ENCODE peak calls at places on chromosomes 12 and 14, in six cellular contexts. W is HCT116; N is NT2/D1; M is CD4-positive, CD25-positive, alpha-beta regulatory T cell; Y is aorta; Z is endodermal cell. C is an unnamed sample.

GRCh38 chr14:101199028-101199770 is 295.7 kb upstream of the RTL1 start:
- DNase-seq in W (no peak), N (no peak), M (no peak), Y (peak; percentile 40), Z (peak; percentile 15), C (no peak)

GRCh38 chr14:96194657-96195431 is 9.8 kb upstream of the BDKRB2 start:
- DNase-seq in W (no peak), N (no peak), M (no peak), Y (no peak), Z (no peak), C (no peak)

GRCh38 chr12:62269464-62270228 is 9.4 kb downstream of the USP15 start:
- DNase-seq in W (no peak), N (no peak), M (no peak), Y (no peak), Z (no peak), C (no peak)

GRCh38 chr12:68497702-68498101 is 113.0 kb upstream of the RAP1B start:
- DNase-seq in W (peak; percentile 23), N (no peak), M (no peak), Y (no peak), Z (no peak), C (no peak)

GRCh38 chr12:68292157-68292940 is 38.9 kb upstream of the IL22 start:
- DNase-seq in W (no peak), N (no peak), M (no peak), Y (no peak), Z (no peak), C (no peak)

GRCh38 chr12:132582058-132582420 is 28.3 kb downstream of the LRCOL1 start:
- DNase-seq in W (no peak), N (no peak), M (no peak), Y (no peak), Z (peak; percentile 83), C (peak; percentile 89)

GRCh38 chr12:48025281-48025680 is 21.0 kb upstream of the COL2A1 start:
- DNase-seq in W (no peak), N (no peak), M (no peak), Y (no peak), Z (no peak), C (no peak)

GRCh38 chr12:111953455-111953854 is 59.5 kb downstream of the TMEM116 start:
- DNase-seq in W (no peak), N (no peak), M (no peak), Y (no peak), Z (no peak), C (peak; percentile 22)

GRCh38 chr12:71665109-71665476 is 992 bp downstream of the THAP2 start:
- DNase-seq in W (no peak), N (no peak), M (no peak), Y (no peak), Z (no peak), C (no peak)

GRCh38 chr12:85872497-85873091 is 1.5 kb upstream of the NTS start:
- DNase-seq in W (peak; percentile 50), N (peak; percentile 66), M (no peak), Y (no peak), Z (no peak), C (no peak)

GRCh38 chr12:14959126-14959440 is 2.3 kb downstream of the ARHGDIB start:
- DNase-seq in W (no peak), N (no peak), M (peak; percentile 17), Y (no peak), Z (no peak), C (no peak)

GRCh38 chr12:14959463-14959862 is 1.9 kb downstream of the ARHGDIB start:
- DNase-seq in W (no peak), N (no peak), M (no peak), Y (no peak), Z (no peak), C (no peak)

GRCh38 chr12:14960548-14961465 is 594 bp downstream of the ARHGDIB start:
- DNase-seq in W (no peak), N (no peak), M (peak; percentile 46), Y (no peak), Z (no peak), C (peak; percentile 66)

GRCh38 chr12:14958361-14959125 is 2.9 kb downstream of the ARHGDIB start:
- DNase-seq in W (no peak), N (no peak), M (peak; percentile 8), Y (no peak), Z (no peak), C (no peak)

GRCh38 chr12:14959916-14960315 is 1.5 kb downstream of the ARHGDIB start:
- DNase-seq in W (no peak), N (no peak), M (no peak), Y (no peak), Z (no peak), C (no peak)
- H3K4me1 ChIP-seq in W (no peaks in the 10 kb centered on the region), N (peaks cover 4% of the 10 kb centered on the region), M (peaks cover 66% of the 10 kb centered on the region), Y (no peaks in the 10 kb centered on the region), Z (no peaks in the 10 kb centered on the region), C (peaks cover 7% of the 10 kb centered on the region)

GRCh38 chr12:49880756-49881390 is 22.8 kb downstream of the FAIM2 start:
- DNase-seq in W (no peak), N (no peak), M (no peak), Y (peak; percentile 31), Z (peak; percentile 45), C (no peak)

GRCh38 chr12:49882248-49882850 is 21.4 kb downstream of the FAIM2 start:
- DNase-seq in W (no peak), N (peak; percentile 50), M (no peak), Y (peak; percentile 35), Z (peak; percentile 86), C (no peak)

GRCh38 chr12:49881400-49882247 is 22.1 kb downstream of the FAIM2 start:
- DNase-seq in W (no peak), N (no peak), M (no peak), Y (peak; percentile 35), Z (no peak), C (no peak)

GRCh38 chr12:49885118-49885517 is 18.6 kb downstream of the FAIM2 start:
- DNase-seq in W (no peak), N (no peak), M (no peak), Y (no peak), Z (peak; percentile 80), C (peak; percentile 30)

DNA sequence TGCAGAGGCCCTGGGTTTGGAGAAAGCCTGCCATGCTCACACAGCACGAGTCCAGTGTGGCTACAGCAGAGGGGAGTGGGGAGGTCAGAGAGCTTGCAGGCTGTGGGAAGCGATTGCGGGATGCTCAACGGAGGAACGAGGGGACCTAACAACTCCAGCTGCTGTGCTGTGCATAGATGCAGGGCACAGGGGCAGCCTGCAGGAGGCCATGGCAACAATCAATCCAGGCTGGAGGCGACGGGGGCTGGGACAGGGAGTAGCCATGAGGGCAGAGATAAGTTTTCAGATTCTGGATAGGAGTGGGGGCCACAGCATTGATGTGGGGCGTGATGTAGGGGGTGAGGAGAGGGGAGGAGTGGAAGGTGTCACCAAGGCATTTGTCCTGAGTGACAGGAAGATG is 20.6 kb downstream of the FAIM2 start:
- DNase-seq in W (no peak), N (no peak), M (no peak), Y (peak; percentile 43), Z (peak; percentile 85), C (no peak)
- H3K27me3 ChIP-seq in W (peaks cover 10% of the 10 kb centered on the region), N (no peaks in the 10 kb centered on the region), M (no peaks in the 10 kb centered on the region), Y (no peaks in the 10 kb centered on the region), Z (no peaks in the 10 kb centered on the region), C (no peaks in the 10 kb centered on the region)

DNA sequence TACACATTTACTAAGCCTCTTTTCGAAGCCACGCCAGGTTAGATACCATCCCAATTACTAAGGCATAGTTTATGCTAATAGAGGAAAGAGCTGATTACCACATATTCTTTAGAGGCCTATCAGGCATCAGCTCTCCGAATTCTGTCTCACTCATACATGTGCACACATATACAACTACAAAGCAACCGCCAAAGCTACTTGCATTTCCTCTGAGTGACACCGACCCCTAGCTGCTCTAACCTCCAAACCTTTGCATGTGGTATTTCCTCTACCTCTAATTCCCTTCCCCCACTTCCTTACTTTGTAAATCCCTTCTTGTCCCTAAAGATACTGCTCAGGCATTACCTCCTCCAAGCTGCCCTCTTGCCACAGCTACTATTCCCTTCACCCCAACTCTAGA is 107.2 kb downstream of the DUSP6 start:
- DNase-seq in W (no peak), N (peak; percentile 6), M (no peak), Y (no peak), Z (peak; percentile 64), C (no peak)
- H3K4me3 ChIP-seq in W (no peak overlapping the region), N (no peak overlapping the region), M (peak overlapping the region; percentile 75), Y (no peak overlapping the region), Z (no peak overlapping the region), C (no peak overlapping the region)

DNA sequence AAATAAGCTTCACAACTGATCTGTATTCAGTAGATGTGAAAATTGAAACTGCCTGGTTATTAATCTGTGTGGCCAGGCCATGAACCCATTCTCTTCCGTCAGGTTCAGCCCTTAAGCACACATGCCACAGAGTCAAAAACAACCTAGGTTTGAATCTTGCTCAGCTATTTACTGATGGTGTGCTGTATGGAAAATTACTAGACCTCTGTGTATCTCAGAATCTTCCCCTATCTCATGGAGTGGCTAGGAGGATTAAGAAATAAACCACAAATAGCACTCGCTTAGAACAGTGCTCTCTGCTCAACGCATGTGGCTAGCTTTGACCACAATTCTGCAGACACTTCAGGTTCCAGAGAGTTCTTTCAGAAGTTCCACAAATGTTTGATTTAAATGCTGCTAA is 240.7 kb upstream of the PLEKHG7 start:
- DNase-seq in W (no peak), N (no peak), M (no peak), Y (no peak), Z (no peak), C (no peak)
- H3K4me1 ChIP-seq in W (no peaks in the 10 kb centered on the region), N (peaks cover 2% of the 10 kb centered on the region), M (peaks cover 22% of the 10 kb centered on the region), Y (no peaks in the 10 kb centered on the region), Z (peaks cover 7% of the 10 kb centered on the region), C (peaks cover 5% of the 10 kb centered on the region)

GRCh38 chr12:49956663-49957569 is 4.8 kb upstream of the AQP5 start:
- DNase-seq in W (no peak), N (no peak), M (no peak), Y (peak; percentile 51), Z (no peak), C (no peak)
- H3K27me3 ChIP-seq in W (no peaks in the 10 kb centered on the region), N (peaks cover 48% of the 10 kb centered on the region), M (peaks cover 33% of the 10 kb centered on the region), Y (no peaks in the 10 kb centered on the region), Z (peaks cover 80% of the 10 kb centered on the region), C (no peaks in the 10 kb centered on the region)

GRCh38 chr12:8661751-8662150 is 875 bp downstream of the MFAP5 start:
- DNase-seq in W (no peak), N (no peak), M (no peak), Y (no peak), Z (no peak), C (no peak)

GRCh38 chr12:8664228-8664963 is 1.8 kb upstream of the MFAP5 start:
- DNase-seq in W (no peak), N (no peak), M (no peak), Y (no peak), Z (peak; percentile 2), C (peak; percentile 93)

GRCh38 chr12:8661016-8661415 is 1.6 kb downstream of the MFAP5 start:
- DNase-seq in W (no peak), N (no peak), M (no peak), Y (no peak), Z (no peak), C (no peak)

GRCh38 chr12:8665729-8666128 is 3.1 kb upstream of the MFAP5 start:
- DNase-seq in W (no peak), N (no peak), M (no peak), Y (no peak), Z (no peak), C (no peak)

DNA sequence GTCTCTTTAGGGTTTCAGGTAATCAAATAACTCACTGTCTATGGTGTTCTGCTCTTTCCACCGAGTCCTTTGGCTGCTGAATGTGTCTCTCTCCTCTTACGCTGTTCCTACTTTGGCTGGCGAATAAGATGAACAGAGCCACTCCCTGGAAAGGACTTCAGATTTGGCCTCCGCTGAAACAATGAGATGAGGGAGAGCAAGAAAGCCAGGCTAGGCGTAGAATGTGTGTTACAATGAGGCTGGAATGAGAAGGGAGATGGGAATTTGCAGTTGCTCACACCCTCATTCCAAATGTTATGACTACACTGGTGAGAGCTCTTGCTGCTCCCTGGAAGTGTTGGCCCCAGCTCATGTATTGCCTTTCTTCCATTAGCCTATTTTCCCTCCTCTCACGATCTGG is at the start of gene MFAP5:
- DNase-seq in W (no peak), N (no peak), M (no peak), Y (no peak), Z (no peak), C (peak; percentile 18)
- H3K4me3 ChIP-seq in W (no peak within 1 kb of the TSS), N (no peak within 1 kb of the TSS), M (no peak within 1 kb of the TSS), Y (no peak within 1 kb of the TSS), Z (no peak within 1 kb of the TSS), C (peak within 1 kb of the TSS; percentile 37)

C was measured in right cardiac atrium.